ENCODE peak calls at places on chromosomes 7 and 10, in four cellular contexts. Q is OCI-LY7, L is hepatocyte, O is cardiac muscle cell. E is an unnamed sample. For H3K4me1, the result is how much of the 10 kb centered on the place peaks cover.

GRCh38 chr7:6705959-6706665 is 635 bp downstream of the ZNF12 start:
- DNase-seq in Q (peak), L (peak), O (peak), E (no peak)

GRCh38 chr10:66748217-66748616 is 177.6 kb upstream of the LRRTM3 start:
- DNase-seq in Q (no peak), L (no peak), O (no peak), E (no peak)

GRCh38 chr7:91280180-91280579 is 15.9 kb downstream of the FZD1 start:
- DNase-seq in L (no peak), Q (no peak), O (peak), E (no peak)

GRCh38 chr7:120055300-120055699 is 217.7 kb upstream of the KCND2 start:
- DNase-seq in O (no peak), L (no peak), Q (no peak), E (no peak)

GRCh38 chr10:112952282-112952991 is 2.4 kb downstream of the TCF7L2 start:
- DNase-seq in L (peak), O (peak), Q (no peak), E (no peak)

GRCh38 chr10:131579251-131580071 is 267.9 kb upstream of the TCERG1L start:
- DNase-seq in O (no peak), Q (no peak), L (no peak), E (no peak)

GRCh38 chr7:69962077-69962855 is 364.0 kb downstream of the AUTS2 start:
- DNase-seq in L (peak), O (peak), Q (no peak), E (no peak)

GRCh38 chr7:22156205-22156604 is 200.7 kb downstream of the RAPGEF5 start:
- DNase-seq in Q (no peak), L (no peak), O (no peak), E (no peak)

GRCh38 chr7:102883098-102883860 is 29.5 kb upstream of the LRRC17 start:
- DNase-seq in L (no peak), Q (no peak), O (no peak), E (no peak)

GRCh38 chr7:123265853-123266252 is 66.1 kb upstream of the SLC13A1 start:
- DNase-seq in O (no peak), L (no peak), Q (no peak), E (no peak)

DNA sequence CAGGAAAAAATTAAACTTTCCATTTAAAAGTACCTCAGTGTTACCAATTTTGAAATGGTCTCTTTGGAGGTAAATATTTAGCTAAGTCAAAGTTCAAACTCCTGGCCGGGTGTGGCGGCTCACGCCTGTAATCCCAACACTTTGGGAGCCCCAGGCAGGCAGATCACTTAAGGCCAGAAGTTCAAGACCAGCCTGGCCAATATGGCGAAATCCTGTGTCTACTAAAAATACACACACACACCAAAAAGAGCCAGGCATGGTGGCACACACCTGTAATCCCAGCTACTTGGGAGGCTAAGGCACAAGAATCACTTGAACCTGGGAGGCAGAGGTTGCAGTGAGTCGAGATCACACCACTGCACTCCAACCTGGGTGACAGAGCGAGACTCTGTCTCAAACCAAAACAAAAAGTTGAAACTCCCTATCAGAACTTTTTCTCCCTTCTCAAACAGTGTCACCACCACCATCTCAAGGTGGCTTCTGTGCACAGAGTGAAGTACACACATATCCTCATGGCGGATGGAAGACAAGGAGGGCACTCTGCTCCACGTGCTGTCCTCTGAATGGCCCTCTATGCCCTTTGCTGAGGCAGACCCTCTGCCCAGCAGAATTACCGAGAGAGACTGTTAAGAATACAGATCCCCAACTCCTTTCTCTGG is 11.7 kb upstream of the PIK3CG start:
- DNase-seq in O (no peak), Q (no peak), L (no peak), E (no peak)
- H3K4me1 ChIP-seq in O (under half), Q (under half), L (under half), E (under half)

DNA sequence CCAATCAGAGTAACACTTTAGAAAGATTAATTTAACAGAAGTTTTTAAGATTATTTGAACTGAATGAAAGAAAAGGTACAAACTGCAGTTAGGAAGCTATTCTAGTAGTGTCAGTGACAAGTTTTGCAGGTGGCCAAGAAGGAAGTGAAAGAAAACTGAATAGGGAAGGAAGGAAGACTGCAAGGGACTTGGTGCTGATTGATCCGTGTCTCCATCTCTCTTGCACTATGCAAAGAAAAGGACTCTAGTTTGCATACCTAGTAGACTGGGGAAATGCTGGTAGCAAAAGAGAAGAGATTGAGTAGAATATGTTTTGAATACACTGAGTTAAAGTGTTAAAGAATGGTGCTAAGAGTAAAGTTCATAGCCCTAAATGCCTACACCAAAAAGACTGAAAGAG is 33.0 kb downstream of the OR6V1 start:
- DNase-seq in Q (peak), O (no peak), L (no peak), E (no peak)
- H3K4me1 ChIP-seq in Q (under half), O (under half), L (under half), E (under half)

GRCh38 chr10:78298835-78299234 is 265.2 kb downstream of the RPS24 start:
- DNase-seq in O (no peak), L (no peak), Q (no peak), E (no peak)

GRCh38 chr10:78301481-78301880 is 267.8 kb downstream of the RPS24 start:
- DNase-seq in O (no peak), L (no peak), Q (no peak), E (no peak)

GRCh38 chr10:78301891-78302738 is 268.5 kb downstream of the RPS24 start:
- DNase-seq in L (peak), Q (peak), O (peak), E (no peak)

GRCh38 chr10:78299861-78300453 is 266.3 kb downstream of the RPS24 start:
- DNase-seq in O (no peak), L (no peak), Q (peak), E (no peak)

GRCh38 chr10:78300526-78300925 is 266.9 kb downstream of the RPS24 start:
- DNase-seq in O (no peak), Q (no peak), L (no peak), E (no peak)
- H3K4me1 ChIP-seq in O (under half), Q (under half), L (under half), E (under half)

DNA sequence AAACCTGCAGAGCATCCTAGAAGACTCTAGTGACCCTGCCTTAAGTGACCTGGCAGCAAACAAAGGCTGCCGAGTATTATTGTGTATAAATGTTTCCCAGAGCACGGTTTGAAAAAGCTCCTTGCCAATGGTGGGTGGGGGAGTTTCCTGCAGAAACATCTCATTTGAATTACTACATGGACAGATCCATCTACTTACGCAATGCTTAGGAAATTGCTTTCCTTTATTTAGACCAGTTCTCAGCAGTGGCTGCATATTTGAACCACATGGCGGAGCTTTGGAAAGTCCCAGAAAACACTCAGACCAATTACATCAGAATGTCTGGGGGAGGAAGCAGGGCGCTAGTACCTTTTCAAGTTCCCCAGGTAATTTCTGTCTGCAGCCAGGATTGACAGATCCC is 560.9 kb downstream of the SDK1 start:
- DNase-seq in O (no peak), Q (no peak), L (peak), E (no peak)
- H3K4me1 ChIP-seq in O (under half), Q (under half), L (under half), E (under half)

DNA sequence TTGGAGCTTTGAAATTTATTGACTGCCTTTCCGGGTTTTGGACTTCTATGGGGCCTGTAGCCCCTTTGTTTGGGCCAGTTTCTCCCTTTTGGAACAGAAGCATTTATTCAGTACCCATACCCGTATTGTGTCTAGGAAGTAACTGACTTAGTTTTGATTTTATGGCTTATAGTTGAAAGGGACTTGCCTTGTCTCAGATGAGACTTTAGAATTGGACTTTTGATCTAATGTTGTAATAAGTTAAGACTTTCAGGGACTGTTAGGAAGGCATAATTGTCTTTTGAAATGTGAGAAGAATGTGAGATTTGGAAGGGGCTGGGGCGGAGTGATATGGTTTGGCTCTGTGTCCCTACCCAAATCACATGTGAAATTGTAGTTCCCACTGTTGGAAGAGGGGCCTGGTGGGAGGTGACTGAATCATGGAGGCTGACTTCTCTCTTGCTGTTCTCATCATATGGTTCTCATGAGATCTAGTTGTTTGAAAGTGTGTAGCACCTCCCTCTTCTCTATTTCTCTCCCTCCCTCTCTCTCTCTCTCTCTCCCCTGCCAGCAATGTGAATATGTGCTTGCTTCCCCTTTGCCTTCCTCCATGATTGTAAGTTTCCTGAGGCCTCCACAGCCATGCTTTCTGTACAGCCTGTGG is 17.4 kb upstream of the AKR1C1 start:
- DNase-seq in Q (no peak), L (no peak), O (no peak), E (no peak)
- H3K4me1 ChIP-seq in Q (under half), L (under half), O (under half), E (half or more)

GRCh38 chr10:110498087-110498981 is 627 bp downstream of the DUSP5 start:
- DNase-seq in L (peak), Q (peak), O (peak), E (peak)

GRCh38 chr10:110496553-110497437 is 912 bp upstream of the DUSP5 start:
- DNase-seq in O (no peak), L (no peak), Q (no peak), E (no peak)

GRCh38 chr10:110495731-110496552 is 1.8 kb upstream of the DUSP5 start:
- DNase-seq in Q (no peak), L (peak), O (no peak), E (peak)

GRCh38 chr10:110498982-110499795 is 1.5 kb downstream of the DUSP5 start:
- DNase-seq in O (peak), Q (peak), L (peak), E (no peak)

GRCh38 chr10:110497438-110498086 is at the start of gene DUSP5:
- DNase-seq in O (peak), L (peak), Q (peak), E (peak)
- H3K4me1 ChIP-seq in O (under half), L (under half), Q (under half), E (under half)

GRCh38 chr7:116271161-116271979 is 61.0 kb downstream of the TES start:
- DNase-seq in O (no peak), L (no peak), Q (no peak), E (no peak)

GRCh38 chr7:116269466-116269865 is 59.1 kb downstream of the TES start:
- DNase-seq in O (no peak), Q (no peak), L (no peak), E (no peak)

GRCh38 chr7:116273283-116273917 is 63.1 kb downstream of the TES start:
- DNase-seq in L (no peak), Q (no peak), O (no peak), E (no peak)

GRCh38 chr7:116273918-116274301 is 63.6 kb downstream of the TES start:
- DNase-seq in O (no peak), Q (no peak), L (no peak), E (no peak)

GRCh38 chr7:116271980-116272886 is 61.9 kb downstream of the TES start:
- DNase-seq in L (peak), O (peak), Q (no peak), E (peak)
- H3K4me1 ChIP-seq in L (under half), O (under half), Q (under half), E (under half)

GRCh38 chr7:54245046-54245445 is 297.1 kb upstream of the VSTM2A start:
- DNase-seq in Q (no peak), O (no peak), L (no peak), E (no peak)

GRCh38 chr7:54252256-54253035 is 289.7 kb upstream of the VSTM2A start:
- DNase-seq in O (no peak), Q (no peak), L (no peak), E (no peak)

GRCh38 chr7:54253036-54253373 is 289.2 kb upstream of the VSTM2A start:
- DNase-seq in L (no peak), O (no peak), Q (no peak), E (no peak)

GRCh38 chr7:54249686-54250085 is 292.5 kb upstream of the VSTM2A start:
- DNase-seq in L (no peak), Q (no peak), O (no peak), E (no peak)
- H3K4me1 ChIP-seq in L (under half), Q (under half), O (under half), E (under half)

GRCh38 chr7:128114806-128115205 is 83.6 kb upstream of the LRRC4 start:
- DNase-seq in O (no peak), Q (no peak), L (no peak), E (peak)

GRCh38 chr7:128112781-128113221 is 81.6 kb upstream of the LRRC4 start:
- DNase-seq in L (no peak), O (no peak), Q (peak), E (no peak)

GRCh38 chr7:128115326-128115820 is 84.1 kb upstream of the LRRC4 start:
- DNase-seq in Q (no peak), O (no peak), L (no peak), E (peak)

GRCh38 chr7:128112018-128112780 is 81.0 kb upstream of the LRRC4 start:
- DNase-seq in Q (peak), L (no peak), O (no peak), E (peak)

DNA sequence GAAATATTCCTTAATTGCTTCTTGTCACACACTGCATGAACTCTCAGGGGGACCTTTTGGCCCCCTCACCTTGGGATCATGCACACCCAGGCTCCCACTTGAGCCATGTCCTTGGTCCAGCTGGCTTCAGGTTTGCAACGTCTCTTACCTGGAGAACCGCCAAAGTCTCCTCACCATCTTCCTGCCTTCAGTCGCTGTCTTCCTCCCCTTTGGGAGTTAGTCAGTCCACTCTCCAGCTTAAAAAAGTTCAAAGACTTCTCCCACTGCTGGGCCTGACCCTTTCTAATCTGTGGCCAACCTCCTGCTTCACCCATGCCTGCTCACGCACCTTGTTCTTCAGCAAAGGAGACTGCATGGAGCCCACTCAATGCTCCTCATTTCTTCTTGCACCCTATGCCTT is 82.6 kb upstream of the LRRC4 start:
- DNase-seq in Q (no peak), L (no peak), O (no peak), E (peak)
- H3K4me1 ChIP-seq in Q (half or more), L (under half), O (under half), E (under half)